ENCODE peak calls at places on chromosomes 16 and 17, in four cellular contexts. F, U, D and X are unnamed samples.

GRCh38 chr17:80187493-80187892 is 17.7 kb downstream of the CARD14 start:
- DNase-seq in F (no peak), U (no peak), D (no peak), X (peak; percentile 47)

GRCh38 chr16:85235988-85236831 is 123.9 kb upstream of the CIBAR2 start:
- DNase-seq in F (no peak), D (peak; percentile 66), U (peak; percentile 44), X (no peak)

GRCh38 chr16:72677662-72678447 is 370.1 kb downstream of the ZFHX3 start:
- DNase-seq in U (no peak), D (no peak), F (peak; percentile 86), X (no peak)

GRCh38 chr16:1812732-1813163 is 13.9 kb downstream of the HAGH start:
- DNase-seq in D (no peak), F (peak; percentile 85), U (no peak), X (peak; percentile 89)

GRCh38 chr17:37463039-37463438 is 26.7 kb upstream of the DUSP14 start:
- DNase-seq in D (no peak), F (no peak), U (no peak), X (no peak)

GRCh38 chr17:64091116-64091515 is 38.8 kb downstream of the ERN1 start:
- DNase-seq in F (peak; percentile 61), U (no peak), D (no peak), X (peak; percentile 42)

GRCh38 chr16:29736112-29736511 is 9.7 kb downstream of the C16orf54 start:
- DNase-seq in D (no peak), U (no peak), F (no peak), X (no peak)

GRCh38 chr17:64077409-64077808 is 52.5 kb downstream of the ERN1 start:
- DNase-seq in D (no peak), U (no peak), F (peak; percentile 41), X (no peak)

GRCh38 chr16:64870859-64871258 is 251.0 kb downstream of the CDH11 start:
- DNase-seq in U (no peak), D (no peak), F (no peak), X (no peak)

GRCh38 chr17:77470800-77471733 is 330.3 kb downstream of the SEC14L1 start:
- DNase-seq in D (no peak), F (peak; percentile 43), U (no peak), X (peak; percentile 72)

GRCh38 chr17:44959821-44960523 is 8.1 kb downstream of the C1QL1 start:
- DNase-seq in U (no peak), F (no peak), D (no peak), X (no peak)

GRCh38 chr16:81544261-81544660 is 99.7 kb downstream of the CMIP start:
- DNase-seq in D (no peak), F (no peak), U (no peak), X (no peak)

GRCh38 chr16:29705030-29705429 is 26.1 kb downstream of the QPRT start:
- DNase-seq in U (no peak), F (no peak), D (no peak), X (no peak)

GRCh38 chr17:10126554-10127493 is 71.6 kb downstream of the GAS7 start:
- DNase-seq in U (peak; percentile 60), F (peak; percentile 88), D (no peak), X (peak; percentile 67)

GRCh38 chr17:58200024-58200633 is 7.6 kb downstream of the EPX start:
- DNase-seq in F (peak; percentile 36), D (peak; percentile 70), U (no peak), X (peak; percentile 53)

GRCh38 chr17:63437287-63438091 is 8.6 kb downstream of the CYB561 start:
- DNase-seq in F (no peak), U (no peak), D (no peak), X (no peak)

GRCh38 chr16:31198207-31198882 is 4.2 kb downstream of the PYCARD start:
- DNase-seq in U (no peak), D (no peak), F (no peak), X (no peak)

GRCh38 chr16:297832-298231 is 14.9 kb downstream of the PDIA2 start:
- DNase-seq in F (no peak), U (no peak), D (no peak), X (no peak)

GRCh38 chr16:72927199-72928088 is 120.5 kb downstream of the ZFHX3 start:
- DNase-seq in F (peak; percentile 97), D (no peak), U (no peak), X (peak; percentile 58)

GRCh38 chr17:36183811-36184765 is 7.7 kb upstream of the TBC1D3B start:
- DNase-seq in U (no peak), F (no peak), D (peak; percentile 52), X (no peak)

GRCh38 chr17:72576289-72576759 is 455.5 kb downstream of the SOX9 start:
- DNase-seq in F (no peak), U (no peak), D (no peak), X (no peak)

GRCh38 chr16:46650224-46650623 is 29.0 kb upstream of the SHCBP1 start:
- DNase-seq in F (peak; percentile 80), U (no peak), D (no peak), X (peak; percentile 39)

GRCh38 chr16:54241525-54241924 is 45.1 kb downstream of the IRX3 start:
- DNase-seq in U (no peak), D (no peak), F (no peak), X (no peak)

GRCh38 chr17:76204277-76204676 is 36.0 kb downstream of the RNF157 start:
- DNase-seq in F (peak; percentile 86), U (no peak), D (no peak), X (peak; percentile 40)

GRCh38 chr17:10059684-10060211 is 138.7 kb downstream of the GAS7 start:
- DNase-seq in D (no peak), F (peak; percentile 15), U (no peak), X (peak; percentile 30)

GRCh38 chr17:61128671-61129115 is 270.9 kb upstream of the TBX2 start:
- DNase-seq in D (no peak), U (no peak), F (peak; percentile 52), X (peak; percentile 60)

GRCh38 chr17:75814900-75815373 is 29.3 kb downstream of the UNC13D start:
- DNase-seq in F (peak; percentile 79), D (no peak), U (no peak), X (peak; percentile 64)

GRCh38 chr17:44918006-44918405 is 2.7 kb upstream of the GFAP start:
- DNase-seq in D (no peak), U (no peak), F (no peak), X (no peak)

GRCh38 chr17:17132746-17133145 is 73.4 kb downstream of the PLD6 start:
- DNase-seq in U (no peak), D (no peak), F (no peak), X (no peak)

GRCh38 chr16:48433116-48433848 is 48.1 kb upstream of the SIAH1 start:
- DNase-seq in U (no peak), D (no peak), F (no peak), X (no peak)

GRCh38 chr17:6245301-6245810 is 175.2 kb downstream of the WSCD1 start:
- DNase-seq in D (no peak), F (no peak), U (no peak), X (no peak)

GRCh38 chr17:77720946-77721822 is 237.3 kb upstream of the TNRC6C start:
- DNase-seq in D (no peak), F (no peak), U (no peak), X (no peak)

GRCh38 chr16:65490296-65490695 is 368.4 kb upstream of the CDH11 start:
- DNase-seq in D (no peak), U (no peak), F (no peak), X (no peak)

GRCh38 chr16:26963109-26963508 is 103.6 kb upstream of the C16orf82 start:
- DNase-seq in D (no peak), U (no peak), F (peak; percentile 36), X (peak; percentile 14)
- TF ChIP-seq CTCF in D (no peak), U (no peak), F (peak; percentile 43), X (peak; percentile 20)

GRCh38 chr17:1160591-1161041 is 19.2 kb downstream of the ABR start:
- DNase-seq in F (no peak), U (no peak), D (no peak), X (no peak)

GRCh38 chr17:1162116-1162855 is 17.5 kb downstream of the ABR start:
- DNase-seq in D (no peak), U (no peak), F (no peak), X (no peak)

GRCh38 chr17:1168537-1169234 is 11.1 kb downstream of the ABR start:
- DNase-seq in U (no peak), D (no peak), F (no peak), X (no peak)

GRCh38 chr17:1165836-1166235 is 13.9 kb downstream of the ABR start:
- DNase-seq in U (no peak), F (no peak), D (no peak), X (no peak)

GRCh38 chr17:1164935-1165556 is 14.7 kb downstream of the ABR start:
- DNase-seq in U (no peak), D (no peak), F (no peak), X (no peak)
- TF ChIP-seq CTCF in U (no peak), D (no peak), F (no peak), X (no peak)

GRCh38 chr16:89095401-89095974 is 1.8 kb downstream of the ACSF3 start:
- DNase-seq in F (no peak), U (no peak), D (no peak), X (no peak)

GRCh38 chr16:89094252-89094901 is 725 bp downstream of the ACSF3 start:
- DNase-seq in F (no peak), D (no peak), U (no peak), X (no peak)

GRCh38 chr16:89096768-89097527 is 3.3 kb downstream of the ACSF3 start:
- DNase-seq in F (peak; percentile 12), U (no peak), D (no peak), X (no peak)

GRCh38 chr16:89097528-89097846 is 3.8 kb downstream of the ACSF3 start:
- DNase-seq in U (no peak), D (no peak), F (no peak), X (no peak)

GRCh38 chr16:89096042-89096717 is 2.5 kb downstream of the ACSF3 start:
- DNase-seq in D (no peak), F (no peak), U (no peak), X (no peak)
- TF ChIP-seq CTCF in D (no peak), F (no peak), U (no peak), X (no peak)

GRCh38 chr17:5179003-5179402 is 12.7 kb downstream of the ZNF594 start:
- DNase-seq in F (no peak), U (no peak), D (no peak), X (no peak)

GRCh38 chr17:5184284-5184683 is 7.4 kb downstream of the ZNF594 start:
- DNase-seq in D (no peak), U (no peak), F (no peak), X (no peak)

GRCh38 chr17:5182597-5183409 is 8.9 kb downstream of the ZNF594 start:
- DNase-seq in D (no peak), U (no peak), F (no peak), X (no peak)

GRCh38 chr17:5183410-5183793 is 8.3 kb downstream of the ZNF594 start:
- DNase-seq in D (no peak), F (no peak), U (no peak), X (no peak)

DNA sequence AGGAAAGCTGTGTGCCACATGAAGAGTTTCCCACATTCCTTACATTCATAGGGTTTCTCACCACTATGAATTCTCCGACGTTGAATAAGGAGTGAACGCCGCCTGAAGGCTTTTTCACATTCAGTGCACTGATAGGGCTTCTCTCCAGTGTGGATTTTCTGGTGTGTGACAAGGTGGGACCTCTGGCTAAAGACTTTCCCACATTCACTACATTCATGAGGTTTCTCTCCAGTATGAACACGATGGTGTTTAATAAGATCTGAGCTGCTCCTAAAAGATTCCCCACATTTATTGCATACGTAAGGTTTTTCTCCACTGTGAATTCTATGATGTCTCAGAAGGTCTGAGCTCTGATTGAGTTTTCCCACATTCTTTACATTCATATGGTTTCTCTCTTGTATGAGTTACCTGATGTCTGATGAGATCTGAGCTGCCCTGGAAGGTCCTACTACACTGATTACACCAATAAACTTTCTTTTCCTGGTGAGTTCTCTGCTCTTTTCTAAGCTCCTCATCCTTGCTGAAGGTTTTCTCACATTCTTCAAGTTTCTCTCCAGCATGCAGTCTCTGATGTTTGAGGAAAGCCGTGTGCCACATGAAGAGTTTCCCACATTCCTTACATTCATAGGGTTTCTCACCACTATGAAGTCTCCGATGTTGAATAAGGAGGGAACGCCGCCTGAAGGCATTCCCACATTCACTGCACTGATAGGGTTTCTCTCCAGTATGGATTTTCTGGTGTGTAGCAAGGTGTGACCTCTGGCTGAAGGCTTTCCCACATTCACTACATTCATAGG is 10.0 kb downstream of the ZNF594 start:
- DNase-seq in U (no peak), F (no peak), D (no peak), X (no peak)
- TF ChIP-seq CTCF in U (no peak), F (no peak), D (no peak), X (no peak)